ENCODE peak calls at places on chromosomes 11 and 22, in nine cellular contexts. S is A172; P is SJCRH30; C is cardiac fibroblast; L is activated T-cell treated with anti-CD3 and anti-CD28 coated beads for 1 hour; R is PC-3; H is dorsolateral prefrontal cortex; O is HCEC 1CT; E is stimulated activated CD8-positive, alpha-beta memory T cell treated with anti-CD3 and anti-CD28 coated beads, Interleukin-2, amount 100 ng/mL, for 1 hour. T is an unnamed sample.

GRCh38 chr11:18709414-18709813 is 10.8 kb downstream of the TMEM86A start:
- DNase-seq in S (no peak), P (no peak), C (no peak), L (no peak), R (no peak), H (no peak), O (no peak), E (no peak), T (no peak)

GRCh38 chr11:77771135-77771534 is 49.4 kb downstream of the RSF1 start:
- DNase-seq in S (peak; percentile 22), P (no peak), C (peak; percentile 36), L (no peak), R (peak; percentile 32), H (no peak), O (no peak), E (no peak), T (no peak)

GRCh38 chr11:26996056-26996455 is 2.1 kb downstream of the FIBIN start:
- DNase-seq in S (no peak), P (no peak), C (peak; percentile 60), L (no peak), R (no peak), H (no peak), O (no peak), E (no peak), T (no peak)

GRCh38 chr11:105315287-105315686 is 175.7 kb upstream of the CARD18 start:
- DNase-seq in S (no peak), P (no peak), C (no peak), L (no peak), R (peak; percentile 60), H (no peak), O (no peak), E (no peak), T (no peak)

GRCh38 chr11:64268028-64268686 is 16.3 kb downstream of the BAD start:
- DNase-seq in S (no peak), P (no peak), C (peak; percentile 44), L (no peak), R (no peak), H (no peak), O (no peak), E (no peak), T (no peak)

GRCh38 chr11:43268161-43268560 is 43.6 kb upstream of the API5 start:
- DNase-seq in S (no peak), P (peak; percentile 5), C (no peak), L (no peak), R (no peak), H (no peak), O (no peak), E (no peak), T (no peak)

GRCh38 chr22:47552024-47552423 is 789.6 kb downstream of the TBC1D22A start:
- DNase-seq in S (no peak), P (no peak), C (no peak), L (no peak), R (no peak), H (no peak), O (no peak), E (no peak), T (no peak)

GRCh38 chr11:20355221-20356219 is 8.0 kb upstream of the HTATIP2 start:
- DNase-seq in S (peak; percentile 44), P (peak; percentile 85), C (peak; percentile 62), L (peak; percentile 24), R (peak; percentile 68), H (peak; percentile 55), O (peak; percentile 32), E (no peak), T (peak; percentile 25)

GRCh38 chr11:11291432-11292015 is 61.5 kb downstream of the CSNK2A3 start:
- DNase-seq in S (no peak), P (no peak), C (no peak), L (no peak), R (no peak), H (no peak), O (no peak), E (no peak), T (no peak)

GRCh38 chr11:14015711-14016110 is 53.2 kb downstream of the SPON1 start:
- DNase-seq in S (peak; percentile 80), P (peak; percentile 6), C (peak; percentile 43), L (no peak), R (peak; percentile 83), H (no peak), O (peak; percentile 50), E (no peak), T (peak; percentile 17)

GRCh38 chr11:74232316-74232950 is 61.3 kb downstream of the PPME1 start:
- DNase-seq in S (no peak), P (no peak), C (peak; percentile 9), L (peak; percentile 6), R (no peak), H (no peak), O (no peak), E (no peak), T (no peak)

GRCh38 chr22:48276933-48277867 is 1514.8 kb downstream of the TBC1D22A start:
- DNase-seq in S (no peak), P (no peak), C (no peak), L (no peak), R (no peak), H (no peak), O (no peak), E (no peak), T (no peak)

GRCh38 chr11:122367809-122368231 is 251.8 kb upstream of the BLID start:
- DNase-seq in S (no peak), P (peak; percentile 43), C (peak; percentile 85), L (no peak), R (no peak), H (no peak), O (no peak), E (no peak), T (peak; percentile 70)

GRCh38 chr11:111531687-111532364 is 8.7 kb upstream of the LAYN start:
- DNase-seq in S (peak; percentile 87), P (peak; percentile 5), C (peak; percentile 72), L (no peak), R (peak; percentile 95), H (no peak), O (peak; percentile 97), E (no peak), T (peak; percentile 87)

GRCh38 chr11:8715501-8715900 is 32.9 kb downstream of the RPL27A start:
- DNase-seq in S (no peak), P (no peak), C (no peak), L (no peak), R (no peak), H (no peak), O (no peak), E (no peak), T (no peak)

GRCh38 chr11:12606597-12606996 is 67.6 kb upstream of the TEAD1 start:
- DNase-seq in S (peak; percentile 43), P (no peak), C (peak; percentile 82), L (no peak), R (peak; percentile 25), H (no peak), O (peak; percentile 80), E (no peak), T (no peak)

GRCh38 chr11:2891291-2891690 is 5.7 kb upstream of the CDKN1C start:
- DNase-seq in S (no peak), P (peak; percentile 45), C (no peak), L (no peak), R (no peak), H (no peak), O (peak; percentile 19), E (no peak), T (no peak)

T was measured in RWPE1.